ENCODE peak calls at places on chromosomes 13 and 19, in nine cellular contexts. X is posterior cingulate gyrus; K is stimulated activated CD4-positive, alpha-beta T cell treated with anti-CD3 and anti-CD28 coated beads, Interleukin-1b, Interleukin-23, amount 100 ng/mL, for 1 hour; V is aorta; S is germinal center; J is mucosa of gallbladder; Q is type B pancreatic cell; F is NCI-H1092; G is OCI-LY7. B is an unnamed sample.

GRCh38 chr19:7734220-7735203 is 2.6 kb upstream of the CLEC4G start:
- DNase-seq in X (no peak), K (no peak), V (no peak), S (no peak), J (no peak), Q (no peak), F (no peak), G (no peak), B (no peak)

GRCh38 chr13:30720470-30720869 is 14.9 kb upstream of the ALOX5AP start:
- DNase-seq in X (no peak), K (no peak), V (no peak), S (peak; percentile 62), J (no peak), Q (no peak), F (no peak), G (peak; percentile 59), B (no peak)

GRCh38 chr19:47492571-47493377 is 8.8 kb upstream of the KPTN start:
- DNase-seq in X (no peak), K (no peak), V (no peak), S (no peak), J (no peak), Q (no peak), F (no peak), G (no peak), B (no peak)

GRCh38 chr19:33621811-33622504 is at the start of gene CHST8:
- DNase-seq in X (peak; percentile 60), K (no peak), V (peak; percentile 73), S (peak; percentile 21), J (peak; percentile 54), Q (no peak), F (peak; percentile 38), G (no peak), B (no peak)

GRCh38 chr19:45340232-45340898 is at the start of gene KLC3:
- DNase-seq in X (no peak), K (peak; percentile 21), V (no peak), S (peak; percentile 79), J (peak; percentile 24), Q (no peak), F (no peak), G (peak; percentile 52), B (no peak)

GRCh38 chr19:38037151-38037611 is 130.2 kb downstream of the SIPA1L3 start:
- DNase-seq in X (no peak), K (no peak), V (peak; percentile 46), S (no peak), J (no peak), Q (no peak), F (no peak), G (no peak), B (no peak)

GRCh38 chr19:963401-964022 is 20.6 kb upstream of the WDR18 start:
- DNase-seq in X (no peak), K (no peak), V (no peak), S (no peak), J (no peak), Q (no peak), F (no peak), G (no peak), B (no peak)

GRCh38 chr13:72125561-72125960 is 258.6 kb upstream of the DACH1 start:
- DNase-seq in X (no peak), K (no peak), V (no peak), S (no peak), J (no peak), Q (no peak), F (no peak), G (no peak), B (no peak)

B was measured in cortex of kidney.